ENCODE peak calls at places on chromosomes 1 and 21, in four cellular contexts. J, R, C and L are unnamed samples. For H3K4me1, the result is how much of the 10 kb centered on the place peaks cover.

GRCh38 chr1:67838180-67838912 is 5.1 kb upstream of the GNG12 start:
- DNase-seq in J (no peak), R (peak), C (no peak), L (no peak)

GRCh38 chr1:151807131-151807530 is 1.9 kb upstream of the LINGO4 start:
- DNase-seq in J (peak), R (no peak), C (no peak), L (no peak)

GRCh38 chr1:84037758-84038611 is 39.1 kb upstream of the TTLL7 start:
- DNase-seq in J (no peak), R (no peak), C (no peak), L (no peak)

GRCh38 chr21:18810136-18810535 is 406.6 kb upstream of the TMPRSS15 start:
- DNase-seq in J (no peak), R (no peak), C (no peak), L (no peak)

GRCh38 chr1:18241932-18242331 is 134.3 kb downstream of the IGSF21 start:
- DNase-seq in J (no peak), R (peak), C (no peak), L (no peak)

GRCh38 chr1:225809842-225810578 is at the start of gene EPHX1:
- DNase-seq in J (peak), R (peak), C (peak), L (peak)

GRCh38 chr1:114061431-114061830 is 82.2 kb downstream of the OLFML3 start:
- DNase-seq in J (no peak), R (no peak), C (no peak), L (no peak)

GRCh38 chr1:51100264-51100880 is 1.7 kb upstream of the C1orf185 start:
- DNase-seq in J (no peak), R (no peak), C (no peak), L (no peak)

GRCh38 chr1:35844826-35845225 is 37.0 kb downstream of the AGO4 start:
- DNase-seq in J (no peak), R (no peak), C (no peak), L (no peak)

GRCh38 chr1:29630756-29631155 is 394.4 kb downstream of the PTPRU start:
- DNase-seq in J (no peak), R (no peak), C (no peak), L (no peak)

GRCh38 chr1:94335950-94336349 is 82.2 kb upstream of the ABCD3 start:
- DNase-seq in J (peak), R (peak), C (peak), L (no peak)

DNA sequence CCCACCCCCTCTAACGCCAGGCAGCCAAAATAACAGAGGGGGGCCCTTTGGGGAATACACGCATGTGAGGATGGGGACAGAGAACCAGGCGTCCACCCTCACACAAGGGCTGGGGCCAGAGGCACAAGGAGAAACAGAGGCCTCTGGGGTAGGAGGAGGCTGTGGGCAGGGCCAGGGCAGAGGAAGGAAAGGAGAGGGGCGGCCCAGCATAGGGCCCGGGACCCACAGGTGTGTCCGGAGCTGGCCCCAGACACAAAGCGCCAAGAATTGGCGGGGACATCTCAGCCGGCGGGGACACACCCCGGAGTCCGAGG is 6.7 kb downstream of the PLEKHG5 start:
- DNase-seq in J (no peak), R (no peak), C (no peak), L (no peak)
- H3K4me3 ChIP-seq in J (no peak), R (no peak), C (no peak), L (peak)

GRCh38 chr1:27719286-27720251 is 6.2 kb upstream of the FAM76A start:
- DNase-seq in J (no peak), R (no peak), C (no peak), L (no peak)
- TF ChIP-seq CTCF in J (no peak), R (peak), C (peak), L (no peak)

GRCh38 chr1:231386472-231386871 is 35.6 kb downstream of the EGLN1 start:
- DNase-seq in J (no peak), R (no peak), C (no peak), L (no peak)
- H3K4me1 ChIP-seq in J (half or more), R (under half), C (under half), L (under half)

DNA sequence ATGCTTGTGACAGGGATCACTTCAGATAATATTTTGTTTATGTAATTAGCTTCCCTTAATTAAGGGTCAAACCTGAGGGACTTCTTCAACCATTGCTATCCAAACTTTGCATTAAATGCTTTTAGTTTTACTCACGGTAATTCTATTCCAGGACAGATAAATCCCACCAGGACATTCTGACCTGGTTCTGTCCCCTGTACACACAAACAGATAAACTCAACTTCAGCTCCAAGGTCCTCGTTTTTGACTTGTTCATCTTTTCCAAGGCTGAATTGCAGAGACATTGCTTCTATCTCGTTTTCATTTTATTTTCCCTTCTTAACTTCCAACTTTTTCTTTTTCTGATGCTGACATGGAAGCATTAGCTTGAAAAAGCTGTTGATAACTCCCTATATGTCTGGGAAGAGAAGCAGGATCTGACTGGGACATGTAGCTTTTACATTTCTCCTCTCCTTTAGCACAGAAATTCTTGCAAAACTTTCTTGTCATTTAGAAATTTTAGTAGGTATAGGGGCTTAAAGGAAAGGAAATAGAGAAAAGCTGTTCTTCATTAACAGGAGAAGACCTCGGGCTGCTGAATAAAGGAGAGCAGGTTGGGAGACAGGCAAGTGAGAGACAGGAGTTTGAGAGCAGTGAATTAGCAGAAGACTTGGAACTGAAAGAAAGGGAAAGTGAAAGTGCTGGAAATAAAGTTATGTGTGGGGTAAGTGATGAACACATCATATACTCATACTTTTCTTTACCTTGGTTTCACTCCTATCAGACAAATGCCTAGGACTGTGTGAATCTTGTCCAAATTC is 231.7 kb upstream of the B3GALT2 start:
- DNase-seq in J (no peak), R (no peak), C (no peak), L (no peak)
- H3K4me3 ChIP-seq in J (no peak), R (no peak), C (no peak), L (peak)